ENCODE peak calls at places on chromosomes 11 and 22, in four cellular contexts. One of them, this sample, is unnamed.

GRCh38 chr22:19879248-19879575 is 24.5 kb upstream of the GNB1L start:
- DNase-seq in HFF-Myc: no peak
- DNase-seq in tibial artery: peak
- DNase-seq in IMR-90: no peak
- DNase-seq in this sample: no peak

GRCh38 chr11:17921620-17922473 is 91.0 kb downstream of the SERGEF start:
- DNase-seq in HFF-Myc: peak
- DNase-seq in tibial artery: peak
- DNase-seq in IMR-90: peak
- DNase-seq in this sample: peak

GRCh38 chr11:25992254-25992653 is 339.7 kb upstream of the ANO3 start:
- DNase-seq in HFF-Myc: no peak
- DNase-seq in tibial artery: no peak
- DNase-seq in IMR-90: no peak
- DNase-seq in this sample: no peak

GRCh38 chr11:17221968-17222367 is 14.2 kb upstream of the PIK3C2A start:
- DNase-seq in HFF-Myc: no peak
- DNase-seq in tibial artery: no peak
- DNase-seq in IMR-90: peak
- DNase-seq in this sample: no peak

GRCh38 chr22:17106785-17107546 is 14.2 kb downstream of the TMEM121B start:
- DNase-seq in HFF-Myc: no peak
- DNase-seq in tibial artery: peak
- DNase-seq in IMR-90: no peak
- DNase-seq in this sample: no peak

GRCh38 chr22:17726561-17727243 is 47.6 kb downstream of the BID start:
- DNase-seq in HFF-Myc: no peak
- DNase-seq in tibial artery: no peak
- DNase-seq in IMR-90: peak
- DNase-seq in this sample: no peak

GRCh38 chr22:33666661-33667619 is 253.3 kb downstream of the LARGE1 start:
- DNase-seq in HFF-Myc: no peak
- DNase-seq in tibial artery: no peak
- DNase-seq in IMR-90: no peak
- DNase-seq in this sample: no peak

GRCh38 chr22:44184006-44184405 is 3.3 kb downstream of the PARVG start:
- DNase-seq in HFF-Myc: no peak
- DNase-seq in tibial artery: no peak
- DNase-seq in IMR-90: no peak
- DNase-seq in this sample: no peak

DNA sequence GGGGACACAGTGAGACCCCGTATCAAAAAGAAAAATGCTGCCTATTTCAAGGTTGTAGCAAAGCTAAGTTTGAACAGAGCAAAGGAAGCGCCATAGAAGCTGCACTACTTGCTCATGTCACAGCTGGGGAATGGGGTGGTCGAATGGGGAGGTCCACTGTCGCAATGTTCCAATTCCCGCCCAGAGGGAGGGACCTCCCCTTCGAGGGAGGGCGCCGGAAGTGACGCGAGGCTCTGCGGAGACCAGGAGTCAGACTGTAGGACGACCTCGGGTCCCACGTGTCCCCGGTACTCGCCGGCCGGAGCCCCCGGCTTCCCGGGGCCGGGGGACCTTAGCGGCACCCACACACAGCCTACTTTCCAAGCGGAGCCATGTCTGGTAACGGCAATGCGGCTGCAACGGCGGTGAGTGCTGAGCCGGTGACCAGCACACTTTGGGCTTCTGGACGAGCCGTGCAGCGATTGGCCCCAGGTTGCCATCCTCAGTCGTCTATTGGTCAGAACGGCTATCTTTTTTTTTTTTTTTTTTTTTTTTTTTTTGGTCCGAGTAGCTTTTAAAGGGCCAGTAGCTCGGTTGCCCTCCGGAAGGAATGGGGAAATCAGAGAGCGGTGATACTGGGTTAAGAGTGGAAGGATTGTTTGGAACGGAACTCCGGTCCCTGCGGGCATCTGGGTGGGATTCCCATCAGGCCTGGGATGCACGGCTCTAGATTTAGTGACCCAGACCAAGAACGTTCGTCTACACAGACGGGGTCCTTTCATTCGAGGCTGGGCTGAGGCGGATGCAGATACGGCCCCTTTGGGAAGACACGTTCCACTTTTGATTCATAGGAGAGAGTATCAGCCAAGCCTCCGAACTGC is at the start of gene HMBS:
- DNase-seq in HFF-Myc: peak
- DNase-seq in tibial artery: peak
- DNase-seq in IMR-90: peak
- DNase-seq in this sample: peak
- H3K4me3 ChIP-seq in HFF-Myc: peak
- H3K4me3 ChIP-seq in tibial artery: peak
- H3K4me3 ChIP-seq in IMR-90: peak
- H3K4me3 ChIP-seq in this sample: peak

GRCh38 chr11:76577199-76577920 is 93.2 kb downstream of the LRRC32 start:
- DNase-seq in HFF-Myc: no peak
- DNase-seq in tibial artery: no peak
- DNase-seq in IMR-90: peak
- DNase-seq in this sample: peak

GRCh38 chr11:76578655-76579046 is 91.9 kb downstream of the LRRC32 start:
- DNase-seq in HFF-Myc: no peak
- DNase-seq in tibial artery: peak
- DNase-seq in IMR-90: no peak
- DNase-seq in this sample: no peak

GRCh38 chr11:76577921-76578654 is 92.5 kb downstream of the LRRC32 start:
- DNase-seq in HFF-Myc: no peak
- DNase-seq in tibial artery: no peak
- DNase-seq in IMR-90: no peak
- DNase-seq in this sample: peak

GRCh38 chr11:76579752-76580151 is 90.8 kb downstream of the LRRC32 start:
- DNase-seq in HFF-Myc: no peak
- DNase-seq in tibial artery: no peak
- DNase-seq in IMR-90: no peak
- DNase-seq in this sample: no peak

GRCh38 chr11:76579047-76579751 is 91.3 kb downstream of the LRRC32 start:
- DNase-seq in HFF-Myc: no peak
- DNase-seq in tibial artery: peak
- DNase-seq in IMR-90: no peak
- DNase-seq in this sample: no peak
- TF ChIP-seq CTCF in HFF-Myc: peak
- TF ChIP-seq CTCF in tibial artery: peak
- TF ChIP-seq CTCF in IMR-90: peak
- TF ChIP-seq CTCF in this sample: no peak

GRCh38 chr22:46538816-46539163 is 1.4 kb upstream of the CELSR1 start:
- DNase-seq in HFF-Myc: no peak
- DNase-seq in tibial artery: no peak
- DNase-seq in IMR-90: peak
- DNase-seq in this sample: peak
- H3K4me3 ChIP-seq in HFF-Myc: no peak
- H3K4me3 ChIP-seq in tibial artery: peak
- H3K4me3 ChIP-seq in IMR-90: peak
- H3K4me3 ChIP-seq in this sample: peak

GRCh38 chr22:31691408-31691807 is 29.4 kb upstream of the PISD start:
- DNase-seq in HFF-Myc: no peak
- DNase-seq in tibial artery: no peak
- DNase-seq in IMR-90: no peak
- DNase-seq in this sample: no peak

GRCh38 chr22:31695423-31695822 is 33.4 kb upstream of the PISD start:
- DNase-seq in HFF-Myc: no peak
- DNase-seq in tibial artery: no peak
- DNase-seq in IMR-90: no peak
- DNase-seq in this sample: no peak

GRCh38 chr22:31692186-31692886 is 30.3 kb upstream of the PISD start:
- DNase-seq in HFF-Myc: peak
- DNase-seq in tibial artery: no peak
- DNase-seq in IMR-90: peak
- DNase-seq in this sample: peak
- TF ChIP-seq CTCF in HFF-Myc: no peak
- TF ChIP-seq CTCF in tibial artery: no peak
- TF ChIP-seq CTCF in IMR-90: no peak
- TF ChIP-seq CTCF in this sample: no peak

GRCh38 chr11:47565340-47566165 is at the start of gene PTPMT1:
- DNase-seq in HFF-Myc: no peak
- DNase-seq in tibial artery: peak
- DNase-seq in IMR-90: peak
- DNase-seq in this sample: peak
- H3K4me3 ChIP-seq in HFF-Myc: peak
- H3K4me3 ChIP-seq in tibial artery: peak
- H3K4me3 ChIP-seq in IMR-90: peak
- H3K4me3 ChIP-seq in this sample: peak

GRCh38 chr11:35486446-35486845 is 39.0 kb downstream of the PAMR1 start:
- DNase-seq in HFF-Myc: no peak
- DNase-seq in tibial artery: no peak
- DNase-seq in IMR-90: no peak
- DNase-seq in this sample: no peak

GRCh38 chr11:35485656-35486318 is 39.6 kb downstream of the PAMR1 start:
- DNase-seq in HFF-Myc: peak
- DNase-seq in tibial artery: peak
- DNase-seq in IMR-90: peak
- DNase-seq in this sample: peak

GRCh38 chr11:35488117-35488516 is 37.3 kb downstream of the PAMR1 start:
- DNase-seq in HFF-Myc: no peak
- DNase-seq in tibial artery: no peak
- DNase-seq in IMR-90: peak
- DNase-seq in this sample: no peak

GRCh38 chr11:35486934-35487333 is 38.5 kb downstream of the PAMR1 start:
- DNase-seq in HFF-Myc: no peak
- DNase-seq in tibial artery: no peak
- DNase-seq in IMR-90: no peak
- DNase-seq in this sample: no peak

DNA sequence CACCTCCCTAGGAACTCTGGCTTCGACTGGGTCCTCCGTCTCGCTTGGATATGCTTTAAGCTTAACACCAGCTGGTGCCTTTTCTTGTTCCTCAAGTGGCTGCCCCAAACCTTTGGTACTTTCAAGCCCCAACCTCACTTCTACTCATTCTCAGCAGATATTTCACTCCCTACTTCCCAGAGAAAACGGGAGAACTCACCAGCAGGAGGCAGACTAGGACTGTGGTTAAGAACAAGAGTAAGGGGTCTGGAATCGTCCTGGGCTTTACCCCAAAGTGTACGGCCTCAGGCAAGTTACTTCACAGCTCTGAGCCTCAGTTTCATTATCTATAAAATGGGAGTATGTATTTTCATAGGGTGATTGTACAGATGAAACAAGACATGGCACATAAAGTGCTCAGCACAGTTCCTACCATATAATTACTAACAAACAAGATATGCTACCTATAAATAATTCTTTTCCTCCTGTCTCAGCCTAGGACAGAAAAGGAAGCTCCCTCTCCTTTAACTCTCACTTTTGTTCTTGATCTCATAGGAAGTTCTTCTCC is 37.8 kb downstream of the PAMR1 start:
- DNase-seq in HFF-Myc: peak
- DNase-seq in tibial artery: no peak
- DNase-seq in IMR-90: peak
- DNase-seq in this sample: peak
- TF ChIP-seq CTCF in HFF-Myc: peak
- TF ChIP-seq CTCF in tibial artery: no peak
- TF ChIP-seq CTCF in IMR-90: peak
- TF ChIP-seq CTCF in this sample: peak

GRCh38 chr11:57427692-57428082 is 766 bp upstream of the SLC43A3 start:
- DNase-seq in HFF-Myc: no peak
- DNase-seq in tibial artery: peak
- DNase-seq in IMR-90: peak
- DNase-seq in this sample: peak
- H3K4me3 ChIP-seq in HFF-Myc: peak
- H3K4me3 ChIP-seq in tibial artery: peak
- H3K4me3 ChIP-seq in IMR-90: no peak
- H3K4me3 ChIP-seq in this sample: no peak

DNA sequence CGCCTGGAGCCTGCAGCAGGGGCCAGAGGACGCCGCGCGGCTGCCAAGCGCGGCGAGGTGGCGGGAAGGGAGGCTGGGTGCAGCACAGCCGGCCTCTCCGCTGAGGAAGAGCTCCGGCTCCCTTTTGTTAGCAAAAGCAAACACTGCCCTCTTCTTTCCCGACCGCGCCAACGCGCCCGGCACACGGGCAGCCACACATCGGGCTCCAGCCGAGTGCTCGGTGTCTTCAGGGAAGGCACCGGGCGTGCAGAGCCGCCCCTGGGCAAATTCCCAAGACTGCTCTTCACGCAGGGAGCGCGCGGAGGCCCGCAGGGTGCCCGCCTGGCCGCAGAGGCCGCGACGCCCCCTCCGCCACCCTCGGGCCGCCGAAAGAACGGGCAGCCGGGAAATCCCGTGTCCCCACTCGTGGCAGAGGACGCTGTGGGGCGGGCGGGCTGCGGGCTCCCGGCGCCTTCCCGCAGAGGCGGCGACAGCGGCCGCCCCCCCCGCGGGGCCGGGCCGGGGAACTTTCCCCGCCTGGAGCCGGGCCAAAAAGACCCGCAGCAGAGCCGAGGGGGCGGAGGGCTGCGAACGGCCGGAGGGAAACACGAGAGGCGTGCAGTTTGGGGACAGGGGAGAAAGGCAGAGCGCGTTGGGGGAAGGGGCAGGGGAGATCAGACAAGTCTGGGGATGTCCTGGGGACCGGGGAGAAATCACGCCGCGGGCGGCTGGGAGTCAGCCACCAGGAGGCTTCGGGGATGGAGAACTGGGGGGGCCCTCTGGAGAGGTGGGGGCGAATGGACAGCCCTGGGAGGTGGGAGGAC is 931 bp downstream of the CADM1 start:
- DNase-seq in HFF-Myc: no peak
- DNase-seq in tibial artery: peak
- DNase-seq in IMR-90: peak
- DNase-seq in this sample: peak
- TF ChIP-seq CTCF in HFF-Myc: peak
- TF ChIP-seq CTCF in tibial artery: peak
- TF ChIP-seq CTCF in IMR-90: peak
- TF ChIP-seq CTCF in this sample: peak